ENCODE peak calls at places on chromosomes 7 and 10, in four cellular contexts. One of them, this sample, is unnamed.

GRCh38 chr7:134210976-134211663 is 84.0 kb downstream of the LRGUK start:
- DNase-seq in SK-N-SH: no peak
- DNase-seq in tibial nerve: no peak
- DNase-seq in cardiac muscle cell: no peak
- DNase-seq in this sample: no peak

GRCh38 chr7:2558620-2559282 is at the start of gene IQCE:
- DNase-seq in SK-N-SH: peak; percentile 99
- DNase-seq in tibial nerve: peak; percentile 82
- DNase-seq in cardiac muscle cell: peak; percentile 95
- DNase-seq in this sample: peak; percentile 81

GRCh38 chr7:51317582-51317910 is 937 bp upstream of the COBL start:
- DNase-seq in SK-N-SH: no peak
- DNase-seq in tibial nerve: no peak
- DNase-seq in cardiac muscle cell: no peak
- DNase-seq in this sample: no peak

GRCh38 chr10:130858626-130859025 is 452.9 kb downstream of the TCERG1L start:
- DNase-seq in SK-N-SH: no peak
- DNase-seq in tibial nerve: no peak
- DNase-seq in cardiac muscle cell: no peak
- DNase-seq in this sample: no peak

GRCh38 chr10:128420623-128421022 is 294.4 kb upstream of the MKI67 start:
- DNase-seq in SK-N-SH: no peak
- DNase-seq in tibial nerve: no peak
- DNase-seq in cardiac muscle cell: no peak
- DNase-seq in this sample: no peak

GRCh38 chr7:100077205-100077604 is 4.3 kb downstream of the ZNF3 start:
- DNase-seq in SK-N-SH: no peak
- DNase-seq in tibial nerve: no peak
- DNase-seq in cardiac muscle cell: no peak
- DNase-seq in this sample: no peak

GRCh38 chr10:35335718-35336083 is 608 bp upstream of the CCNY start:
- DNase-seq in SK-N-SH: no peak
- DNase-seq in tibial nerve: no peak
- DNase-seq in cardiac muscle cell: peak; percentile 21
- DNase-seq in this sample: no peak

GRCh38 chr10:2885276-2885955 is 181.9 kb upstream of the PFKP start:
- DNase-seq in SK-N-SH: no peak
- DNase-seq in tibial nerve: no peak
- DNase-seq in cardiac muscle cell: no peak
- DNase-seq in this sample: no peak

GRCh38 chr10:114974625-114975421 is 36.8 kb downstream of the TRUB1 start:
- DNase-seq in SK-N-SH: no peak
- DNase-seq in tibial nerve: no peak
- DNase-seq in cardiac muscle cell: peak; percentile 16
- DNase-seq in this sample: no peak

GRCh38 chr7:34093276-34093675 is 187.9 kb downstream of the BMPER start:
- DNase-seq in SK-N-SH: no peak
- DNase-seq in tibial nerve: no peak
- DNase-seq in cardiac muscle cell: no peak
- DNase-seq in this sample: no peak

GRCh38 chr10:33274096-33274785 is 60.2 kb downstream of the NRP1 start:
- DNase-seq in SK-N-SH: no peak
- DNase-seq in tibial nerve: no peak
- DNase-seq in cardiac muscle cell: no peak
- DNase-seq in this sample: no peak

GRCh38 chr10:43692051-43692825 is 43.6 kb upstream of the ZNF32 start:
- DNase-seq in SK-N-SH: no peak
- DNase-seq in tibial nerve: no peak
- DNase-seq in cardiac muscle cell: peak; percentile 97
- DNase-seq in this sample: no peak

GRCh38 chr7:1681581-1681980 is 11.5 kb downstream of the ELFN1 start:
- DNase-seq in SK-N-SH: no peak
- DNase-seq in tibial nerve: no peak
- DNase-seq in cardiac muscle cell: no peak
- DNase-seq in this sample: no peak

GRCh38 chr10:31888442-31888841 is 40.2 kb downstream of the ARHGAP12 start:
- DNase-seq in SK-N-SH: no peak
- DNase-seq in tibial nerve: no peak
- DNase-seq in cardiac muscle cell: no peak
- DNase-seq in this sample: no peak

GRCh38 chr10:27746364-27747095 is 911 bp upstream of the MKX start:
- DNase-seq in SK-N-SH: no peak
- DNase-seq in tibial nerve: no peak
- DNase-seq in cardiac muscle cell: no peak
- DNase-seq in this sample: no peak

GRCh38 chr7:105940111-105940510 is 23.0 kb upstream of the CDHR3 start:
- DNase-seq in SK-N-SH: peak; percentile 76
- DNase-seq in tibial nerve: no peak
- DNase-seq in cardiac muscle cell: no peak
- DNase-seq in this sample: no peak

GRCh38 chr10:46526682-46527038 is 29.8 kb downstream of the GPRIN2 start:
- DNase-seq in SK-N-SH: peak; percentile 45
- DNase-seq in tibial nerve: no peak
- DNase-seq in cardiac muscle cell: no peak
- DNase-seq in this sample: no peak

GRCh38 chr10:103554488-103555320 is 61.2 kb downstream of the NEURL1 start:
- DNase-seq in SK-N-SH: peak; percentile 91
- DNase-seq in tibial nerve: no peak
- DNase-seq in cardiac muscle cell: peak; percentile 63
- DNase-seq in this sample: no peak

GRCh38 chr7:130345106-130345505 is 490 bp downstream of the CPA5 start:
- DNase-seq in SK-N-SH: no peak
- DNase-seq in tibial nerve: no peak
- DNase-seq in cardiac muscle cell: no peak
- DNase-seq in this sample: no peak

GRCh38 chr10:80196270-80196949 is 8.9 kb downstream of the ANXA11 start:
- DNase-seq in SK-N-SH: no peak
- DNase-seq in tibial nerve: no peak
- DNase-seq in cardiac muscle cell: no peak
- DNase-seq in this sample: peak; percentile 58

GRCh38 chr7:151342811-151343210 is 1.2 kb downstream of the NUB1 start:
- DNase-seq in SK-N-SH: peak; percentile 32
- DNase-seq in tibial nerve: no peak
- DNase-seq in cardiac muscle cell: no peak
- DNase-seq in this sample: no peak

GRCh38 chr7:107047902-107048782 is 3.6 kb downstream of the PRKAR2B start:
- DNase-seq in SK-N-SH: peak; percentile 25
- DNase-seq in tibial nerve: no peak
- DNase-seq in cardiac muscle cell: no peak
- DNase-seq in this sample: no peak

GRCh38 chr7:32518534-32519140 is 23.3 kb downstream of the AVL9 start:
- DNase-seq in SK-N-SH: no peak
- DNase-seq in tibial nerve: no peak
- DNase-seq in cardiac muscle cell: peak; percentile 48
- DNase-seq in this sample: no peak

GRCh38 chr10:12795318-12795717 is 206.2 kb downstream of the CCDC3 start:
- DNase-seq in SK-N-SH: no peak
- DNase-seq in tibial nerve: no peak
- DNase-seq in cardiac muscle cell: no peak
- DNase-seq in this sample: no peak

GRCh38 chr10:123614888-123615287 is 51.3 kb upstream of the GPR26 start:
- DNase-seq in SK-N-SH: no peak
- DNase-seq in tibial nerve: peak; percentile 41
- DNase-seq in cardiac muscle cell: peak; percentile 36
- DNase-seq in this sample: no peak

GRCh38 chr10:110413903-110414562 is 83.7 kb upstream of the DUSP5 start:
- DNase-seq in SK-N-SH: no peak
- DNase-seq in tibial nerve: no peak
- DNase-seq in cardiac muscle cell: peak; percentile 37
- DNase-seq in this sample: no peak

GRCh38 chr10:13681963-13682362 is 95.2 kb downstream of the PRPF18 start:
- DNase-seq in SK-N-SH: no peak
- DNase-seq in tibial nerve: no peak
- DNase-seq in cardiac muscle cell: peak; percentile 49
- DNase-seq in this sample: no peak

GRCh38 chr10:90855126-90855525 is 2.7 kb downstream of the HTR7 start:
- DNase-seq in SK-N-SH: no peak
- DNase-seq in tibial nerve: no peak
- DNase-seq in cardiac muscle cell: no peak
- DNase-seq in this sample: no peak
- H3K4me3 ChIP-seq in SK-N-SH: no peak overlapping the region
- H3K4me3 ChIP-seq in tibial nerve: no peak overlapping the region
- H3K4me3 ChIP-seq in cardiac muscle cell: no peak overlapping the region
- H3K4me3 ChIP-seq in this sample: no peak overlapping the region

GRCh38 chr10:62182171-62182570 is 86.5 kb downstream of the RTKN2 start:
- DNase-seq in SK-N-SH: no peak
- DNase-seq in tibial nerve: no peak
- DNase-seq in cardiac muscle cell: no peak
- DNase-seq in this sample: no peak
- H3K4me1 ChIP-seq in SK-N-SH: no peaks in the 10 kb centered on the region
- H3K4me1 ChIP-seq in tibial nerve: no peaks in the 10 kb centered on the region
- H3K4me1 ChIP-seq in cardiac muscle cell: peaks cover 12% of the 10 kb centered on the region
- H3K4me1 ChIP-seq in this sample: peaks cover 36% of the 10 kb centered on the region

GRCh38 chr7:74452748-74453320 is 872 bp upstream of the GTF2IRD1 start:
- DNase-seq in SK-N-SH: peak; percentile 83
- DNase-seq in tibial nerve: peak; percentile 23
- DNase-seq in cardiac muscle cell: peak; percentile 36
- DNase-seq in this sample: no peak
- H3K4me3 ChIP-seq in SK-N-SH: peak overlapping the region; percentile 61
- H3K4me3 ChIP-seq in tibial nerve: peak overlapping the region; percentile 83
- H3K4me3 ChIP-seq in cardiac muscle cell: no peak overlapping the region
- H3K4me3 ChIP-seq in this sample: peak overlapping the region; percentile 35

GRCh38 chr10:74892874-74893273 is 66.5 kb downstream of the KAT6B start:
- DNase-seq in SK-N-SH: no peak
- DNase-seq in tibial nerve: no peak
- DNase-seq in cardiac muscle cell: no peak
- DNase-seq in this sample: no peak
- H3K4me1 ChIP-seq in SK-N-SH: peaks cover 18% of the 10 kb centered on the region
- H3K4me1 ChIP-seq in tibial nerve: peaks cover 16% of the 10 kb centered on the region
- H3K4me1 ChIP-seq in cardiac muscle cell: no peaks in the 10 kb centered on the region
- H3K4me1 ChIP-seq in this sample: no peaks in the 10 kb centered on the region

GRCh38 chr7:42227931-42228591 is 8.9 kb downstream of the GLI3 start:
- DNase-seq in SK-N-SH: no peak
- DNase-seq in tibial nerve: no peak
- DNase-seq in cardiac muscle cell: peak; percentile 62
- DNase-seq in this sample: no peak
- H3K4me3 ChIP-seq in SK-N-SH: no peak overlapping the region
- H3K4me3 ChIP-seq in tibial nerve: peak overlapping the region; percentile 36
- H3K4me3 ChIP-seq in cardiac muscle cell: peak overlapping the region; percentile 21
- H3K4me3 ChIP-seq in this sample: no peak overlapping the region

GRCh38 chr10:49833162-49833561 is 71.0 kb upstream of the OGDHL start:
- DNase-seq in SK-N-SH: no peak
- DNase-seq in tibial nerve: no peak
- DNase-seq in cardiac muscle cell: no peak
- DNase-seq in this sample: no peak
- H3K4me1 ChIP-seq in SK-N-SH: no peaks in the 10 kb centered on the region
- H3K4me1 ChIP-seq in tibial nerve: no peaks in the 10 kb centered on the region
- H3K4me1 ChIP-seq in cardiac muscle cell: peaks cover 3% of the 10 kb centered on the region
- H3K4me1 ChIP-seq in this sample: no peaks in the 10 kb centered on the region

GRCh38 chr7:38177621-38178003 is 433 bp upstream of the STARD3NL start:
- DNase-seq in SK-N-SH: no peak
- DNase-seq in tibial nerve: no peak
- DNase-seq in cardiac muscle cell: no peak
- DNase-seq in this sample: no peak
- H3K4me3 ChIP-seq in SK-N-SH: peak overlapping the region; percentile 91
- H3K4me3 ChIP-seq in tibial nerve: peak overlapping the region; percentile 85
- H3K4me3 ChIP-seq in cardiac muscle cell: peak overlapping the region; percentile 47
- H3K4me3 ChIP-seq in this sample: peak overlapping the region; percentile 95

GRCh38 chr7:159083001-159083697 is 61.5 kb downstream of the VIPR2 start:
- DNase-seq in SK-N-SH: no peak
- DNase-seq in tibial nerve: no peak
- DNase-seq in cardiac muscle cell: no peak
- DNase-seq in this sample: no peak
- H3K4me1 ChIP-seq in SK-N-SH: peaks cover 13% of the 10 kb centered on the region
- H3K4me1 ChIP-seq in tibial nerve: no peaks in the 10 kb centered on the region
- H3K4me1 ChIP-seq in cardiac muscle cell: no peaks in the 10 kb centered on the region
- H3K4me1 ChIP-seq in this sample: no peaks in the 10 kb centered on the region

DNA sequence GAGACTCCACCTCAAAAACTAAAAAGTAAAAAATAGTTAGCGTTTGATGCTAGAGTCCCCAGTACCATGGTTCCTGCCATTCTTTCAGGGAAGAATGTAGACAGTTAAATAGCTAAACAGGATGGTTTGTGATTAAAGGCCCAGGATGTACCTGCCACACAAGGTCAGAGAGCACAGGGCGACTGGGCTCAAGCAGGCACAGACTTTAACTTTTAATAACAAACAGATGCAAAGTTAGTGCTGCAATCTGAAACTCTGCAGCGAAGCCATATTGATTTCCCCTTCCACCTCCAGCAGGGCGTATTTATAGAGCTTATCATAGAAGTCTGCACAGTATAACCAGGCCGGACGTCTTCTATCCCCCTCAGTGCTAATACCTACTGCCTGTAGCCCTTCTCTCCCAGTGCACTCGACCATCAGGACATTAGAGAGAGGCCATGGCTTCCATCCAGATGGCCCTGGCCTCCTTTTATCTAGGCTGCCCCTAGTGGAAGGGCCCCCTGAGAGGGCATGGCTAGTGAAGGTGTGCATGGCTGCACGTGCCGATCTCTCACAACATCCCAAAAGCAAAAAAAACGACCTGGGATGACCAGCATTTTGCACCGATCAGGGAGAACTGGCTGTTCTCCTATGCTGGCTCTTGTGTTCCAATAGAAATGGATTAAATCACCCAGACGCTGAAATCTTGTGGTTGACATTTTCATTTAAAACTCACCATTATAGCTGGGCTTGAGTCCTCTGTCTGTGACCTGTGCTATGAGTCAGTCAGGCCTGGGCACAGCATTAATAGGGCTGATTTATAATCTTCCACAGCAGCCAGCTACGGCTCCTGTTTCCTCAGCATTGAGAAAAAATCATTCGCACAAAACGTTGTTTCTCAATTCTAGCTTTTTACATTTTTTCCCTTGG is 7.6 kb upstream of the BAG3 start:
- DNase-seq in SK-N-SH: no peak
- DNase-seq in tibial nerve: no peak
- DNase-seq in cardiac muscle cell: no peak
- DNase-seq in this sample: no peak
- H3K4me3 ChIP-seq in SK-N-SH: no peak overlapping the region
- H3K4me3 ChIP-seq in tibial nerve: no peak overlapping the region
- H3K4me3 ChIP-seq in cardiac muscle cell: no peak overlapping the region
- H3K4me3 ChIP-seq in this sample: no peak overlapping the region

This sample was measured in effector memory CD4-positive, alpha-beta T cell.